ENCODE peak calls at places on chromosomes 12 and 14, in four cellular contexts. G is lung, C is heart left ventricle, Z is GM12878. F is an unnamed sample.

GRCh38 chr14:89249296-89249565 is 167.8 kb downstream of the FOXN3 start:
- DNase-seq in C (no peak), G (no peak), Z (no peak), F (no peak)

GRCh38 chr12:86950043-86950838 is 694.0 kb upstream of the MGAT4C start:
- DNase-seq in C (no peak), Z (no peak), G (no peak), F (no peak)

GRCh38 chr14:91509083-91509877 is 830 bp downstream of the PPP4R3A start:
- DNase-seq in G (peak; percentile 41), Z (no peak), C (peak; percentile 55), F (no peak)

GRCh38 chr14:90698379-90698869 is 117.8 kb downstream of the TTC7B start:
- DNase-seq in G (no peak), Z (no peak), C (peak; percentile 87), F (peak; percentile 71)

GRCh38 chr14:95360828-95361227 is 41.1 kb upstream of the CLMN start:
- DNase-seq in C (no peak), G (no peak), Z (no peak), F (no peak)

GRCh38 chr12:124469193-124469888 is 98.1 kb downstream of the NCOR2 start:
- DNase-seq in Z (no peak), G (no peak), C (peak; percentile 13), F (no peak)

GRCh38 chr14:70808023-70808401 is 1.3 kb downstream of the MAP3K9 start:
- DNase-seq in G (peak; percentile 54), C (no peak), Z (no peak), F (peak; percentile 20)

GRCh38 chr12:64621257-64621942 is 11.1 kb downstream of the RASSF3 start:
- DNase-seq in Z (peak; percentile 91), G (no peak), C (no peak), F (no peak)

GRCh38 chr14:57987051-57987450 is 121.2 kb upstream of the SLC35F4 start:
- DNase-seq in C (no peak), G (no peak), Z (no peak), F (no peak)

GRCh38 chr12:52515927-52516831 is 4.0 kb downstream of the KRT5 start:
- DNase-seq in C (no peak), Z (no peak), G (peak; percentile 21), F (no peak)

GRCh38 chr14:91232631-91233030 is 11.9 kb downstream of the GPR68 start:
- DNase-seq in C (no peak), Z (no peak), G (no peak), F (no peak)

GRCh38 chr12:52493172-52493571 is at the start of gene KRT6A:
- DNase-seq in C (no peak), Z (no peak), G (no peak), F (no peak)

GRCh38 chr12:51678086-51678724 is 87.2 kb downstream of the SCN8A start:
- DNase-seq in Z (no peak), G (no peak), C (no peak), F (no peak)

GRCh38 chr14:80491131-80491530 is 279.8 kb upstream of the DIO2 start:
- DNase-seq in Z (peak; percentile 23), G (no peak), C (peak; percentile 75), F (no peak)

GRCh38 chr12:112584266-112584722 is 165.5 kb downstream of the PTPN11 start:
- DNase-seq in C (no peak), G (no peak), Z (no peak), F (no peak)

GRCh38 chr12:55931317-55931779 is 386 bp downstream of the DGKA start:
- DNase-seq in G (no peak), C (no peak), Z (no peak), F (peak; percentile 29)
- H3K27ac ChIP-seq in G (peak overlapping the region; percentile 70), C (peak overlapping the region; percentile 69), Z (peak overlapping the region; percentile 83), F (peak overlapping the region; percentile 83)

GRCh38 chr12:109166371-109166770 is 50.0 kb downstream of the ACACB start:
- DNase-seq in Z (no peak), G (no peak), C (no peak), F (no peak)

GRCh38 chr12:109162551-109162950 is 46.2 kb downstream of the ACACB start:
- DNase-seq in Z (no peak), G (no peak), C (no peak), F (no peak)

GRCh38 chr12:109163150-109163549 is 46.8 kb downstream of the ACACB start:
- DNase-seq in C (no peak), Z (no peak), G (no peak), F (no peak)

GRCh38 chr12:109167781-109168180 is 51.4 kb downstream of the ACACB start:
- DNase-seq in Z (no peak), C (no peak), G (no peak), F (no peak)

GRCh38 chr12:109165599-109165998 is 49.2 kb downstream of the ACACB start:
- DNase-seq in Z (no peak), G (no peak), C (no peak), F (no peak)
- H3K27ac ChIP-seq in Z (no peak overlapping the region), G (no peak overlapping the region), C (no peak overlapping the region), F (no peak overlapping the region)

DNA sequence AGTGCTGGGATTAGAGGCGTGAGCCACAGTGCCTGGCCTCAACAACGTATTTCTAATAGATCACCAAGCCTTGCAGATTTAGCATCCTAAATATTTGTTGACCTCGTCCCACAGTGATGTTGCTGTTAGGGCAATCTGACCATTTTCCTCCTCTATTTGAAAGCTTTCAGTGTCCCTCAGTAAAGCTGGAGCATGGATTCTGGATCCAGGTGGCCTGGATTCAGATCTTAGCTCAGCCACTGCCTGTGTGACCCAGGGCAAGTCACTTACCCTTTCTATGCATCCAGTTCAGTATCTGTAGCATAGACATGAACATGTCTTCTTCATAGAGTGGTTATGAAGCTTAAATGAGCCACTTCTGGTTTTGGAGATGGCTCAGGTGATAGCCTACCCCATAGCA is 3.9 kb upstream of the HSP90AA1 start:
- DNase-seq in C (no peak), Z (no peak), G (no peak), F (no peak)
- H3K27ac ChIP-seq in C (no peak overlapping the region), Z (no peak overlapping the region), G (no peak overlapping the region), F (no peak overlapping the region)

GRCh38 chr12:6061661-6062060 is 62.8 kb downstream of the VWF start:
- DNase-seq in G (no peak), Z (no peak), C (no peak), F (no peak)
- H3K27ac ChIP-seq in G (no peak overlapping the region), Z (no peak overlapping the region), C (no peak overlapping the region), F (no peak overlapping the region)

GRCh38 chr12:76018111-76018510 is 13.5 kb downstream of the PHLDA1 start:
- DNase-seq in C (peak; percentile 79), G (peak; percentile 48), Z (no peak), F (no peak)

GRCh38 chr12:76013603-76014002 is 18.0 kb downstream of the PHLDA1 start:
- DNase-seq in Z (no peak), G (no peak), C (no peak), F (no peak)

GRCh38 chr12:76012656-76013055 is 18.9 kb downstream of the PHLDA1 start:
- DNase-seq in C (no peak), Z (no peak), G (no peak), F (no peak)

GRCh38 chr12:76010732-76011458 is 20.7 kb downstream of the PHLDA1 start:
- DNase-seq in C (no peak), Z (no peak), G (no peak), F (no peak)

DNA sequence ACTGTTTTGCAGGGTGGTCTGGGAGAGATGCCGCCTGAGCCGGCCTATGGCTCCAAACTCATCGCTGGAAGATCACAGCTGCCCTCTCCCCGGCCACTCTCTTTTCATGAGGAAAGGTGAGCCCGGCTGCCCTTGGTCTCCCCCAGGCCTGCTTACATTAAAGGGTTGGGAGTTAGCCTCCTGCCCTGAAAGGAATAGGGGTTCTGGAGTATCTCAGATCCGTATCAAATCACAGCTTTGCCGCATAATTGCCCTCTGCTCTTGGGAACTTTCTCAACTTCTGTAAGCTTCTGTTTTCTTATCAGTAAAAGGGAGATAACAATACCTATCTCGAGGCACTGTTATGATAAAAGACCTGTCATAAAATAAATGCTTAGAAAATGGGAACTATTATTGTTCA is 17.6 kb downstream of the PHLDA1 start:
- DNase-seq in C (no peak), Z (no peak), G (no peak), F (no peak)
- H3K27ac ChIP-seq in C (no peak overlapping the region), Z (no peak overlapping the region), G (no peak overlapping the region), F (no peak overlapping the region)

DNA sequence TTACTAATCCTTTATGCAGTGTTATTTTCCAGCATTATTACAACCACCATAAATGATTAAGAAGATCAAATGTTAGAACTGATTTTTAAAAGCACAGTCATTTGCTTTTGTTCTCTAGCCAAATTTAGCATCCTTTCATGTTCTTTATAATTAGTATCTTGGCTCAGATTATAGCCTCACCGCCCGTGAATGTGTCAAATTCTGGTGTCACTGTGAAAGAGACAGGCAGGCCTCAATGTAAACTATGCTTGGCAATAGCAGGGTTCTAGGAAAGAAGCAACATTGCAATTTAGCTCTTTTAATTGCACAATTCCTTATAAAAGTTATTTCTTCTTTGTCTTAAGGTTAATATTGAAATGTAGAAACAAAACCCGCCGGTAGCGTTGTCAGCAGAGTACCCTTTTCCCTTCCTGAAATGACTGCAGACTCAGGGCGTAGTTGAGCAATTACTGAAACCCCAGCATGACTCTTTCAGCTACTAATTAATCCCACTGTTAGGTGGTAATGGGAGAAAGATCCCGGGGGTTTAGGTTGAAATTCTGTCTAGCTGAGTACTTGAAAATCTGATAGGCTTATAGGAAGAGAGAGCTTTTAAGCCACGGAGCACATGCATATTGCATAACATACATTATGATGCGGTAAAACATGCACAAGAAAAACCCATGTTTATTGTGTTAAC is 1600.5 kb upstream of the SEL1L start:
- DNase-seq in C (no peak), Z (no peak), G (no peak), F (no peak)
- H3K27ac ChIP-seq in C (no peak overlapping the region), Z (no peak overlapping the region), G (no peak overlapping the region), F (peak overlapping the region; percentile 22)

GRCh38 chr12:130956456-130957303 is 3.0 kb downstream of the ADGRD1 start:
- DNase-seq in Z (no peak), G (no peak), C (no peak), F (no peak)

GRCh38 chr12:130955238-130955816 is 1.6 kb downstream of the ADGRD1 start:
- DNase-seq in C (peak; percentile 67), Z (no peak), G (no peak), F (no peak)

GRCh38 chr12:130954544-130954831 is 781 bp downstream of the ADGRD1 start:
- DNase-seq in G (peak; percentile 56), C (no peak), Z (no peak), F (no peak)

GRCh38 chr12:130957304-130957621 is 3.6 kb downstream of the ADGRD1 start:
- DNase-seq in Z (no peak), G (no peak), C (no peak), F (no peak)

DNA sequence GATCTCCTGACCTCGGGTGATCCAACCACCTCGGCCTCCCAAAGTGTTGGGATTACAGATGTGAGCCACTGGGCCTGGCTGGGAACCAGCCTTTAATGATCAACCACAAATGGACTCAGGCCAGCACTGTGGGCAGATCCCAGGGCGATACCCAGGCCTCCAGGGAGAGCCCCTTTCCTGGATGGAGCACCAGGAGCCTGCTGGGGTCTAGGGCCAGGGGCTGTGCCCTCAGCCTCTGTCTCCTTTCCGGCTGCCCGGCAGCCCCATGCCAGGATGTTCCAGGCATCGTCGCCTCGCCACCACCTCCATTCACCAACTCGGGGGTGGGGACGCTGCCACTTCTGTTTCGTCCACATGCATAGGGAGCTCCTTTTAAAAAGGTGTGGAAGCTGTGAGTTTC is 2.3 kb downstream of the ADGRD1 start:
- DNase-seq in G (no peak), C (no peak), Z (no peak), F (no peak)
- H3K27ac ChIP-seq in G (peak overlapping the region; percentile 3), C (peak overlapping the region; percentile 89), Z (no peak overlapping the region), F (no peak overlapping the region)